ENCODE peak calls at places on chromosomes 13 and 19, in six cellular contexts. One of them, this sample, is unnamed.

GRCh38 chr19:5112175-5112574 is 143.3 kb downstream of the KDM4B start:
- ATAC-seq in GM12878: no peak
- ATAC-seq in GM23338: no peak
- ATAC-seq in pancreas: peak; percentile 47
- ATAC-seq in CD4-positive, alpha-beta T cell: no peak
- ATAC-seq in foreskin keratinocyte: no peak
- ATAC-seq in this sample: no peak

GRCh38 chr13:31930490-31930889 is 101.1 kb upstream of the FRY start:
- ATAC-seq in GM12878: peak; percentile 52
- ATAC-seq in pancreas: peak; percentile 4
- ATAC-seq in CD4-positive, alpha-beta T cell: no peak
- ATAC-seq in GM23338: no peak
- ATAC-seq in foreskin keratinocyte: no peak
- ATAC-seq in this sample: no peak

GRCh38 chr19:35108730-35109129 is 6.9 kb upstream of the FXYD3 start:
- ATAC-seq in GM12878: no peak
- ATAC-seq in GM23338: no peak
- ATAC-seq in CD4-positive, alpha-beta T cell: no peak
- ATAC-seq in pancreas: no peak
- ATAC-seq in foreskin keratinocyte: no peak
- ATAC-seq in this sample: no peak

GRCh38 chr13:114140131-114140908 is 7.9 kb upstream of the RASA3 start:
- ATAC-seq in GM12878: peak; percentile 38
- ATAC-seq in GM23338: no peak
- ATAC-seq in pancreas: no peak
- ATAC-seq in foreskin keratinocyte: no peak
- ATAC-seq in CD4-positive, alpha-beta T cell: peak; percentile 9
- ATAC-seq in this sample: no peak

GRCh38 chr13:51825165-51825592 is 19.8 kb downstream of the TMEM272 start:
- ATAC-seq in GM23338: no peak
- ATAC-seq in GM12878: peak; percentile 53
- ATAC-seq in foreskin keratinocyte: no peak
- ATAC-seq in CD4-positive, alpha-beta T cell: peak; percentile 58
- ATAC-seq in pancreas: no peak
- ATAC-seq in this sample: peak; percentile 63

GRCh38 chr19:45917421-45918091 is 3.0 kb upstream of the NANOS2 start:
- ATAC-seq in GM12878: no peak
- ATAC-seq in CD4-positive, alpha-beta T cell: no peak
- ATAC-seq in foreskin keratinocyte: no peak
- ATAC-seq in GM23338: no peak
- ATAC-seq in pancreas: no peak
- ATAC-seq in this sample: no peak

GRCh38 chr13:48783181-48783630 is 129.5 kb downstream of the CYSLTR2 start:
- ATAC-seq in GM23338: no peak
- ATAC-seq in CD4-positive, alpha-beta T cell: no peak
- ATAC-seq in GM12878: no peak
- ATAC-seq in pancreas: peak; percentile 72
- ATAC-seq in foreskin keratinocyte: no peak
- ATAC-seq in this sample: peak; percentile 79

GRCh38 chr19:556611-557382 is 12.9 kb downstream of the GZMM start:
- ATAC-seq in pancreas: no peak
- ATAC-seq in GM23338: peak; percentile 21
- ATAC-seq in foreskin keratinocyte: no peak
- ATAC-seq in GM12878: no peak
- ATAC-seq in CD4-positive, alpha-beta T cell: no peak
- ATAC-seq in this sample: peak; percentile 6

GRCh38 chr19:14467816-14468215 is 7.3 kb downstream of the PTGER1 start:
- ATAC-seq in pancreas: no peak
- ATAC-seq in GM23338: no peak
- ATAC-seq in CD4-positive, alpha-beta T cell: no peak
- ATAC-seq in GM12878: no peak
- ATAC-seq in foreskin keratinocyte: no peak
- ATAC-seq in this sample: no peak

GRCh38 chr19:6730153-6730804 is 7.1 kb downstream of the GPR108 start:
- ATAC-seq in foreskin keratinocyte: peak; percentile 41
- ATAC-seq in GM12878: peak; percentile 63
- ATAC-seq in pancreas: peak; percentile 83
- ATAC-seq in CD4-positive, alpha-beta T cell: no peak
- ATAC-seq in GM23338: peak; percentile 91
- ATAC-seq in this sample: peak; percentile 65

GRCh38 chr19:47806435-47806834 is 2.1 kb upstream of the TPRX1 start:
- ATAC-seq in GM23338: no peak
- ATAC-seq in pancreas: no peak
- ATAC-seq in GM12878: no peak
- ATAC-seq in CD4-positive, alpha-beta T cell: no peak
- ATAC-seq in foreskin keratinocyte: no peak
- ATAC-seq in this sample: no peak

GRCh38 chr19:27635401-27635800 is 1577.5 kb downstream of the UQCRFS1 start:
- ATAC-seq in foreskin keratinocyte: no peak
- ATAC-seq in pancreas: no peak
- ATAC-seq in GM12878: no peak
- ATAC-seq in CD4-positive, alpha-beta T cell: no peak
- ATAC-seq in GM23338: no peak
- ATAC-seq in this sample: no peak

GRCh38 chr19:16429066-16429758 is 42.6 kb downstream of the EPS15L1 start:
- ATAC-seq in pancreas: peak; percentile 32
- ATAC-seq in foreskin keratinocyte: peak; percentile 81
- ATAC-seq in GM23338: no peak
- ATAC-seq in CD4-positive, alpha-beta T cell: no peak
- ATAC-seq in GM12878: no peak
- ATAC-seq in this sample: peak; percentile 70

GRCh38 chr19:19115954-19116353 is 22.3 kb downstream of the TMEM161A start:
- ATAC-seq in pancreas: peak; percentile 69
- ATAC-seq in foreskin keratinocyte: no peak
- ATAC-seq in GM23338: peak; percentile 16
- ATAC-seq in CD4-positive, alpha-beta T cell: peak; percentile 52
- ATAC-seq in GM12878: peak; percentile 86
- ATAC-seq in this sample: no peak

GRCh38 chr13:51287758-51288157 is 51.7 kb upstream of the SERPINE3 start:
- ATAC-seq in GM12878: no peak
- ATAC-seq in CD4-positive, alpha-beta T cell: no peak
- ATAC-seq in GM23338: no peak
- ATAC-seq in pancreas: no peak
- ATAC-seq in foreskin keratinocyte: no peak
- ATAC-seq in this sample: no peak

GRCh38 chr19:5719961-5720790 is at the start of the genes CATSPERD and LONP1:
- ATAC-seq in GM12878: peak; percentile 94
- ATAC-seq in foreskin keratinocyte: peak; percentile 90
- ATAC-seq in pancreas: peak; percentile 95
- ATAC-seq in CD4-positive, alpha-beta T cell: peak; percentile 86
- ATAC-seq in GM23338: peak; percentile 93
- ATAC-seq in this sample: peak; percentile 98

GRCh38 chr13:28494861-28495585 is at the start of gene FLT1:
- ATAC-seq in pancreas: peak; percentile 68
- ATAC-seq in GM12878: peak; percentile 58
- ATAC-seq in foreskin keratinocyte: peak; percentile 53
- ATAC-seq in GM23338: peak; percentile 69
- ATAC-seq in CD4-positive, alpha-beta T cell: peak; percentile 37
- ATAC-seq in this sample: peak; percentile 72

GRCh38 chr13:85853161-85853894 is 54.1 kb upstream of the SLITRK6 start:
- ATAC-seq in GM12878: no peak
- ATAC-seq in foreskin keratinocyte: no peak
- ATAC-seq in pancreas: no peak
- ATAC-seq in CD4-positive, alpha-beta T cell: no peak
- ATAC-seq in GM23338: no peak
- ATAC-seq in this sample: peak; percentile 13

GRCh38 chr13:113483504-113484287 is 6.8 kb downstream of the DCUN1D2 start:
- ATAC-seq in CD4-positive, alpha-beta T cell: no peak
- ATAC-seq in pancreas: no peak
- ATAC-seq in GM12878: no peak
- ATAC-seq in foreskin keratinocyte: peak; percentile 37
- ATAC-seq in GM23338: peak; percentile 50
- ATAC-seq in this sample: no peak

GRCh38 chr13:76331948-76332712 is 554.1 kb downstream of the KCTD12 start:
- ATAC-seq in foreskin keratinocyte: no peak
- ATAC-seq in GM12878: no peak
- ATAC-seq in GM23338: no peak
- ATAC-seq in pancreas: no peak
- ATAC-seq in CD4-positive, alpha-beta T cell: no peak
- ATAC-seq in this sample: no peak

GRCh38 chr19:51460164-51460992 is 2.1 kb upstream of the SIGLEC8 start:
- ATAC-seq in CD4-positive, alpha-beta T cell: no peak
- ATAC-seq in foreskin keratinocyte: no peak
- ATAC-seq in GM12878: peak; percentile 20
- ATAC-seq in pancreas: peak; percentile 22
- ATAC-seq in GM23338: peak; percentile 73
- ATAC-seq in this sample: no peak

GRCh38 chr13:100619940-100620339 is 31.4 kb upstream of the GGACT start:
- ATAC-seq in pancreas: no peak
- ATAC-seq in GM23338: no peak
- ATAC-seq in foreskin keratinocyte: no peak
- ATAC-seq in CD4-positive, alpha-beta T cell: no peak
- ATAC-seq in GM12878: no peak
- ATAC-seq in this sample: no peak

GRCh38 chr13:100620792-100621191 is 32.2 kb upstream of the GGACT start:
- ATAC-seq in CD4-positive, alpha-beta T cell: no peak
- ATAC-seq in GM23338: no peak
- ATAC-seq in GM12878: no peak
- ATAC-seq in pancreas: no peak
- ATAC-seq in foreskin keratinocyte: no peak
- ATAC-seq in this sample: no peak

GRCh38 chr13:100630564-100630963 is 42.0 kb upstream of the GGACT start:
- ATAC-seq in CD4-positive, alpha-beta T cell: no peak
- ATAC-seq in GM23338: peak; percentile 38
- ATAC-seq in foreskin keratinocyte: no peak
- ATAC-seq in GM12878: no peak
- ATAC-seq in pancreas: no peak
- ATAC-seq in this sample: no peak

GRCh38 chr13:100627142-100627541 is 38.6 kb upstream of the GGACT start:
- ATAC-seq in GM12878: no peak
- ATAC-seq in CD4-positive, alpha-beta T cell: no peak
- ATAC-seq in pancreas: no peak
- ATAC-seq in GM23338: no peak
- ATAC-seq in foreskin keratinocyte: no peak
- ATAC-seq in this sample: no peak

DNA sequence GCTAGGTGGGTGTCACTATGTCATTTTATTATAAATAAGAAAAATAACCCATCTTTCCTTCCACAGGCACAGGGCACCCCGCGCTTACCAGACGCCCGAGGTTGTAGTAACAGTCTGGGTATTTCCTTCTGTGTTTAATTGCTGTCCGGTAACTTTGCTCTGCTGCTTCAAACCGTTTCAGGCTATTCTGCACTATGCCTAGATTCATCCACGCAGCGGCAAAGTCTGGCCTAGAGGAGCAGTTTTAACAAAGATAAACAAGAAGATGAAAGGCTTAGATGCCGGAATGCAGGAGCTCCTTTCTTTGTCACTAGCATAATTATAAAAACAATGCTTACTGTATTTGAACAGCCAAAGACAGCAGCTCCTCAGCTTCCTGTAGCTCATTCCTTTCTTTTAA is 36.9 kb upstream of the GGACT start:
- ATAC-seq in CD4-positive, alpha-beta T cell: no peak
- ATAC-seq in foreskin keratinocyte: no peak
- ATAC-seq in GM12878: no peak
- ATAC-seq in GM23338: no peak
- ATAC-seq in pancreas: no peak
- ATAC-seq in this sample: no peak
- H3K27ac ChIP-seq in CD4-positive, alpha-beta T cell: no peak overlapping the region
- H3K27ac ChIP-seq in foreskin keratinocyte: no peak overlapping the region
- H3K27ac ChIP-seq in GM12878: no peak overlapping the region
- H3K27ac ChIP-seq in GM23338: peak overlapping the region; percentile 52
- H3K27ac ChIP-seq in pancreas: no peak overlapping the region
- H3K27ac ChIP-seq in this sample: no peak overlapping the region

GRCh38 chr13:29901714-29902631 is 51.6 kb upstream of the UBL3 start:
- ATAC-seq in foreskin keratinocyte: peak; percentile 91
- ATAC-seq in GM23338: no peak
- ATAC-seq in pancreas: peak; percentile 65
- ATAC-seq in GM12878: no peak
- ATAC-seq in CD4-positive, alpha-beta T cell: peak; percentile 69
- ATAC-seq in this sample: no peak
- H3K27ac ChIP-seq in foreskin keratinocyte: no peak overlapping the region
- H3K27ac ChIP-seq in GM23338: no peak overlapping the region
- H3K27ac ChIP-seq in pancreas: no peak overlapping the region
- H3K27ac ChIP-seq in GM12878: no peak overlapping the region
- H3K27ac ChIP-seq in CD4-positive, alpha-beta T cell: no peak overlapping the region
- H3K27ac ChIP-seq in this sample: no peak overlapping the region

GRCh38 chr13:110617326-110618072 is 2.2 kb downstream of the NAXD start:
- ATAC-seq in GM23338: peak; percentile 5
- ATAC-seq in CD4-positive, alpha-beta T cell: no peak
- ATAC-seq in foreskin keratinocyte: no peak
- ATAC-seq in GM12878: no peak
- ATAC-seq in pancreas: peak; percentile 62
- ATAC-seq in this sample: no peak
- H3K27ac ChIP-seq in GM23338: no peak overlapping the region
- H3K27ac ChIP-seq in CD4-positive, alpha-beta T cell: no peak overlapping the region
- H3K27ac ChIP-seq in foreskin keratinocyte: peak overlapping the region; percentile 63
- H3K27ac ChIP-seq in GM12878: no peak overlapping the region
- H3K27ac ChIP-seq in pancreas: peak overlapping the region; percentile 78
- H3K27ac ChIP-seq in this sample: peak overlapping the region; percentile 82

GRCh38 chr13:99297330-99297729 is 9.9 kb downstream of the GPR183 start:
- ATAC-seq in GM23338: no peak
- ATAC-seq in foreskin keratinocyte: no peak
- ATAC-seq in pancreas: no peak
- ATAC-seq in GM12878: peak; percentile 1
- ATAC-seq in CD4-positive, alpha-beta T cell: peak; percentile 4
- ATAC-seq in this sample: no peak

GRCh38 chr13:99298056-99298455 is 9.1 kb downstream of the GPR183 start:
- ATAC-seq in GM23338: no peak
- ATAC-seq in CD4-positive, alpha-beta T cell: no peak
- ATAC-seq in pancreas: no peak
- ATAC-seq in GM12878: no peak
- ATAC-seq in foreskin keratinocyte: no peak
- ATAC-seq in this sample: no peak

GRCh38 chr13:99294198-99294597 is 13.0 kb downstream of the GPR183 start:
- ATAC-seq in GM12878: no peak
- ATAC-seq in CD4-positive, alpha-beta T cell: no peak
- ATAC-seq in foreskin keratinocyte: no peak
- ATAC-seq in GM23338: no peak
- ATAC-seq in pancreas: no peak
- ATAC-seq in this sample: no peak

GRCh38 chr13:99295488-99296252 is 11.5 kb downstream of the GPR183 start:
- ATAC-seq in CD4-positive, alpha-beta T cell: no peak
- ATAC-seq in pancreas: no peak
- ATAC-seq in foreskin keratinocyte: no peak
- ATAC-seq in GM12878: peak; percentile 8
- ATAC-seq in GM23338: no peak
- ATAC-seq in this sample: no peak

DNA sequence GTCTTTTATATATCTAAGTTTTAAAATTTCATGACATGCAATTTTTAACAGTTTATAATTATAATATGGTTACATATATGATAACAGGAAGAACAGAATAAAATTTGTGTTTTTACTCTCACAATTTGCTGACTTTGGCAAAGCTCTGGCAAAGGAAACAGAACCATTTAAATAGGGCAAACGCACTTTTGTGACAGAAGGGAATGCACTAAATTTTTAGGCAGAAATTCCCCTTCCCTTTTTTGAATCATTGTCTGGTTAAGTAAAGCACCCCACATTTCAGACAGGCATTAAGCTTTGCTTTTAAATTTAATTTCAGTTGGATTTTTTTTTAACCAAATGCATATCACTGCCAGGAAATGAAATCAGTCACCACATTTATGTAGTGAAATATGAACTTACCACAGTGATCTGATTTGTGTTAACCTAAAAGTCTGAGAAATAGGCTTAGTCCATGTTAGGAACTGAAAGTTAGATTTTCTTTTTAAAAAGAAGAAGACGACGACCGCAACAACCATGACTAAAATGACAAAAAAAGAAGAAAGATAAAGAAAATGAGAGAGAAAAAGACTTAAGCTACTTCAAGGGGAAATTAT is 10.8 kb downstream of the GPR183 start:
- ATAC-seq in GM23338: no peak
- ATAC-seq in foreskin keratinocyte: no peak
- ATAC-seq in GM12878: peak; percentile 15
- ATAC-seq in CD4-positive, alpha-beta T cell: peak; percentile 60
- ATAC-seq in pancreas: peak; percentile 27
- ATAC-seq in this sample: no peak
- H3K27ac ChIP-seq in GM23338: no peak overlapping the region
- H3K27ac ChIP-seq in foreskin keratinocyte: no peak overlapping the region
- H3K27ac ChIP-seq in GM12878: peak overlapping the region; percentile 62
- H3K27ac ChIP-seq in CD4-positive, alpha-beta T cell: peak overlapping the region; percentile 78
- H3K27ac ChIP-seq in pancreas: no peak overlapping the region
- H3K27ac ChIP-seq in this sample: no peak overlapping the region

This sample was measured in gastroesophageal sphincter.